ENCODE peak calls at places on chromosomes 12 and 14, in six cellular contexts. E, P, G, D, K and C are unnamed samples.

GRCh38 chr12:43331935-43332334 is 220.1 kb downstream of the ADAMTS20 start:
- DNase-seq in E (no peak), P (no peak), G (no peak), D (no peak), K (no peak), C (no peak)

GRCh38 chr14:97077253-97077653 is 280.1 kb downstream of the VRK1 start:
- DNase-seq in E (peak), P (peak), G (no peak), D (peak), K (no peak), C (peak)

GRCh38 chr12:99392091-99392850 is 255.3 kb upstream of the GARIN6 start:
- DNase-seq in E (no peak), P (no peak), G (no peak), D (no peak), K (no peak), C (no peak)

GRCh38 chr12:109494348-109494881 is 17.0 kb downstream of the UBE3B start:
- DNase-seq in E (no peak), P (no peak), G (no peak), D (no peak), K (no peak), C (no peak)

GRCh38 chr12:48199784-48200198 is 3.3 kb downstream of the OR10AD1 start:
- DNase-seq in E (no peak), P (peak), G (no peak), D (no peak), K (no peak), C (no peak)

GRCh38 chr14:66530526-66530925 is 22.6 kb downstream of the GPHN start:
- DNase-seq in E (no peak), P (no peak), G (no peak), D (no peak), K (no peak), C (no peak)

GRCh38 chr14:90087433-90087832 is 25.6 kb downstream of the KCNK13 start:
- DNase-seq in E (no peak), P (peak), G (peak), D (no peak), K (no peak), C (no peak)

GRCh38 chr12:26471560-26471959 is 276.2 kb downstream of the SSPN start:
- DNase-seq in E (peak), P (peak), G (no peak), D (peak), K (no peak), C (no peak)

GRCh38 chr12:123237646-123238329 is 4.6 kb downstream of the MTRFR start:
- DNase-seq in E (peak), P (peak), G (peak), D (peak), K (peak), C (peak)

GRCh38 chr12:49689785-49690184 is 17.4 kb downstream of the FMNL3 start:
- DNase-seq in E (no peak), P (no peak), G (no peak), D (no peak), K (no peak), C (no peak)

GRCh38 chr12:2297658-2298057 is 244.9 kb downstream of the CACNA1C start:
- DNase-seq in E (no peak), P (no peak), G (no peak), D (no peak), K (no peak), C (no peak)

GRCh38 chr14:29156096-29156495 is 389.5 kb downstream of the FOXG1 start:
- DNase-seq in E (no peak), P (no peak), G (no peak), D (no peak), K (no peak), C (no peak)

GRCh38 chr12:102539651-102540553 is 59.5 kb upstream of the IGF1 start:
- DNase-seq in E (no peak), P (peak), G (no peak), D (no peak), K (no peak), C (no peak)

GRCh38 chr14:34684578-34684977 is 29.8 kb downstream of the CFL2 start:
- DNase-seq in E (no peak), P (peak), G (no peak), D (no peak), K (no peak), C (no peak)

GRCh38 chr12:47818701-47819543 is 781 bp downstream of the HDAC7 start:
- DNase-seq in E (peak), P (peak), G (no peak), D (peak), K (peak), C (peak)

GRCh38 chr14:54177009-54177408 is 219.8 kb upstream of the CDKN3 start:
- DNase-seq in E (no peak), P (no peak), G (no peak), D (no peak), K (no peak), C (no peak)

GRCh38 chr14:26598081-26598671 is 343 bp upstream of the NOVA1 start:
- DNase-seq in E (no peak), P (peak), G (peak), D (peak), K (peak), C (no peak)

GRCh38 chr14:61474671-61475070 is 153.3 kb downstream of the PRKCH start:
- DNase-seq in E (no peak), P (no peak), G (no peak), D (no peak), K (no peak), C (no peak)